ENCODE peak calls at places on chromosomes 1 and 21, in ten cellular contexts. V is NB4; E is T47D; Q is B cell; J is effector memory CD4-positive, alpha-beta T cell; B is adrenal gland; Z is GOT3; T is LoVo; O is astrocyte; Y is CD8-positive, alpha-beta T cell. F is an unnamed sample.

GRCh38 chr1:115828101-115829022 is 12.6 kb downstream of the NHLH2 start:
- DNase-seq in T (no peak), B (no peak), Q (no peak), O (no peak), E (no peak), J (no peak), V (peak; percentile 70), Z (no peak), Y (no peak), F (peak; percentile 46)

GRCh38 chr21:42499430-42500106 is 3.5 kb upstream of the RSPH1 start:
- DNase-seq in Y (no peak), Q (no peak), T (no peak), V (peak; percentile 12), Z (no peak), E (no peak), J (no peak), B (no peak), O (no peak), F (no peak)

GRCh38 chr1:170239445-170239844 is 93.7 kb downstream of the NTMT2 start:
- DNase-seq in Z (no peak), Y (no peak), B (no peak), O (peak; percentile 26), V (no peak), Q (no peak), E (no peak), J (no peak), T (no peak), F (no peak)

GRCh38 chr1:39409055-39409816 is 82.2 kb upstream of the BMP8A start:
- DNase-seq in Z (no peak), B (no peak), Q (no peak), T (no peak), V (peak; percentile 74), E (no peak), J (peak; percentile 11), Y (no peak), O (no peak), F (peak; percentile 58)

GRCh38 chr1:13702425-13703127 is 2.6 kb downstream of the PRDM2 start:
- DNase-seq in Y (peak; percentile 54), T (no peak), Q (peak; percentile 91), O (no peak), V (no peak), B (no peak), J (peak; percentile 72), Z (no peak), E (no peak), F (no peak)

GRCh38 chr1:90344963-90345730 is 350.2 kb downstream of the ZNF326 start:
- DNase-seq in J (no peak), Q (no peak), V (no peak), B (no peak), O (no peak), Y (no peak), E (no peak), T (no peak), Z (no peak), F (no peak)

GRCh38 chr1:235588156-235588555 is 61.4 kb downstream of the GNG4 start:
- DNase-seq in E (no peak), J (no peak), B (no peak), V (no peak), Y (no peak), Z (no peak), T (no peak), Q (no peak), O (no peak), F (no peak)

GRCh38 chr1:191608367-191608766 is 549.9 kb upstream of the RGS18 start:
- DNase-seq in T (no peak), Q (no peak), Z (no peak), B (no peak), V (peak; percentile 7), J (no peak), E (no peak), O (peak; percentile 2), Y (no peak), F (no peak)